ENCODE peak calls at places on chromosome 1, in four cellular contexts. R, Q, T and B are unnamed samples.

GRCh38 chr1:207240325-207241095 is 81.0 kb upstream of the CD55 start:
- DNase-seq in R (no peak), Q (no peak), T (peak; percentile 41), B (peak; percentile 55)

GRCh38 chr1:244654284-244655038 is 1.5 kb downstream of the DESI2 start:
- DNase-seq in R (no peak), Q (no peak), T (peak; percentile 7), B (peak; percentile 13)

GRCh38 chr1:233107130-233107529 is 156.7 kb downstream of the NTPCR start:
- DNase-seq in R (no peak), Q (no peak), T (no peak), B (no peak)

GRCh38 chr1:213724640-213725536 is 262.9 kb upstream of the PROX1 start:
- DNase-seq in R (peak; percentile 16), Q (no peak), T (peak; percentile 57), B (peak; percentile 33)

GRCh38 chr1:78607334-78607927 is 12.8 kb upstream of the IFI44L start:
- DNase-seq in R (peak; percentile 23), Q (no peak), T (peak; percentile 44), B (peak; percentile 12)

GRCh38 chr1:7784492-7785071 is 491 bp downstream of the PER3 start:
- DNase-seq in R (no peak), Q (no peak), T (no peak), B (no peak)

GRCh38 chr1:21517660-21518480 is 8.6 kb downstream of the ALPL start:
- DNase-seq in R (no peak), Q (no peak), T (no peak), B (no peak)

GRCh38 chr1:31771891-31772668 is 7.9 kb upstream of the ADGRB2 start:
- DNase-seq in R (no peak), Q (no peak), T (no peak), B (no peak)

GRCh38 chr1:53154859-53155438 is 12.5 kb upstream of the SLC1A7 start:
- DNase-seq in R (no peak), Q (no peak), T (no peak), B (no peak)

GRCh38 chr1:201896951-201897391 is 8.3 kb downstream of the SHISA4 start:
- DNase-seq in R (no peak), Q (no peak), T (peak; percentile 67), B (no peak)

GRCh38 chr1:80171101-80171500 is 1164.6 kb upstream of the ADGRL4 start:
- DNase-seq in R (no peak), Q (no peak), T (no peak), B (no peak)

GRCh38 chr1:192566657-192567056 is 8.9 kb upstream of the RGS1 start:
- DNase-seq in R (no peak), Q (no peak), T (no peak), B (no peak)

GRCh38 chr1:9671377-9672140 is 20.0 kb downstream of the PIK3CD start:
- DNase-seq in R (no peak), Q (no peak), T (peak; percentile 42), B (peak; percentile 86)

GRCh38 chr1:108703939-108704338 is 8.8 kb upstream of the FNDC7 start:
- DNase-seq in R (no peak), Q (no peak), T (peak; percentile 24), B (peak; percentile 42)

GRCh38 chr1:30848130-30848529 is 60.4 kb downstream of the SDC3 start:
- DNase-seq in R (no peak), Q (no peak), T (no peak), B (no peak)

GRCh38 chr1:214404571-214405213 is 123.7 kb downstream of the SMYD2 start:
- DNase-seq in R (peak; percentile 26), Q (no peak), T (peak; percentile 93), B (peak; percentile 97)

GRCh38 chr1:11374079-11374747 is 101.2 kb downstream of the UBIAD1 start:
- DNase-seq in R (peak; percentile 20), Q (no peak), T (no peak), B (no peak)